ENCODE peak calls at places on chromosomes 1 and 21, in four cellular contexts. J is IMR-90, U is H1, N is neuronal stem cell. Y is an unnamed sample.

GRCh38 chr1:51214615-51215131 is 21.4 kb upstream of the RNF11 start:
- DNase-seq in U (no peak), J (peak), N (no peak), Y (no peak)

GRCh38 chr1:236451796-236452373 is 57.8 kb downstream of the EDARADD start:
- DNase-seq in U (peak), J (no peak), N (no peak), Y (peak)

GRCh38 chr1:178485467-178486098 is 11.2 kb downstream of the CLEC20A start:
- DNase-seq in J (no peak), N (no peak), U (no peak), Y (no peak)

GRCh38 chr1:210437781-210438180 is 109.1 kb downstream of the HHAT start:
- DNase-seq in J (peak), U (no peak), N (no peak), Y (no peak)

GRCh38 chr1:44543064-44543815 is 131.0 kb downstream of the TMEM53 start:
- DNase-seq in U (peak), N (peak), J (no peak), Y (peak)

GRCh38 chr1:212477680-212478466 is 45.2 kb downstream of the NENF start:
- DNase-seq in J (no peak), N (no peak), U (no peak), Y (no peak)

GRCh38 chr1:115906627-115907026 is 65.7 kb upstream of the NHLH2 start:
- DNase-seq in N (no peak), U (no peak), J (no peak), Y (no peak)

GRCh38 chr1:200180821-200181220 is 153.3 kb downstream of the NR5A2 start:
- DNase-seq in U (no peak), J (peak), N (no peak), Y (no peak)

GRCh38 chr1:198529414-198529813 is 11.1 kb downstream of the ATP6V1G3 start:
- DNase-seq in N (no peak), J (peak), U (no peak), Y (no peak)

GRCh38 chr1:111813440-111814304 is 58.0 kb downstream of the DDX20 start:
- DNase-seq in U (no peak), N (no peak), J (no peak), Y (peak)

GRCh38 chr1:81738902-81739301 is 61.8 kb upstream of the ADGRL2 start:
- DNase-seq in N (no peak), U (no peak), J (no peak), Y (no peak)

GRCh38 chr1:12532405-12533315 is 85.3 kb downstream of the DHRS3 start:
- DNase-seq in J (no peak), U (no peak), N (no peak), Y (no peak)

GRCh38 chr1:205250699-205251098 is 23.0 kb downstream of the TMCC2 start:
- DNase-seq in N (no peak), J (no peak), U (no peak), Y (peak)

GRCh38 chr1:156752843-156753486 is 1.5 kb upstream of the HDGF start:
- DNase-seq in N (no peak), U (no peak), J (peak), Y (no peak)

GRCh38 chr1:44775930-44776748 is 799 bp downstream of the RPS8 start:
- DNase-seq in J (no peak), U (no peak), N (no peak), Y (peak)

GRCh38 chr1:61486783-61487505 is 238.0 kb downstream of the TM2D1 start:
- DNase-seq in U (no peak), J (no peak), N (no peak), Y (no peak)

GRCh38 chr1:212699839-212700596 is at the start of gene BATF3:
- DNase-seq in J (no peak), U (no peak), N (no peak), Y (no peak)

GRCh38 chr1:183993132-183993531 is 44.4 kb downstream of the COLGALT2 start:
- DNase-seq in N (no peak), J (no peak), U (no peak), Y (no peak)

GRCh38 chr1:79633456-79633855 is 626.9 kb upstream of the ADGRL4 start:
- DNase-seq in U (no peak), N (no peak), J (peak), Y (peak)

GRCh38 chr21:30839304-30839703 is 9.7 kb upstream of the KRTAP7-1 start:
- DNase-seq in J (no peak), U (peak), N (peak), Y (peak)

DNA sequence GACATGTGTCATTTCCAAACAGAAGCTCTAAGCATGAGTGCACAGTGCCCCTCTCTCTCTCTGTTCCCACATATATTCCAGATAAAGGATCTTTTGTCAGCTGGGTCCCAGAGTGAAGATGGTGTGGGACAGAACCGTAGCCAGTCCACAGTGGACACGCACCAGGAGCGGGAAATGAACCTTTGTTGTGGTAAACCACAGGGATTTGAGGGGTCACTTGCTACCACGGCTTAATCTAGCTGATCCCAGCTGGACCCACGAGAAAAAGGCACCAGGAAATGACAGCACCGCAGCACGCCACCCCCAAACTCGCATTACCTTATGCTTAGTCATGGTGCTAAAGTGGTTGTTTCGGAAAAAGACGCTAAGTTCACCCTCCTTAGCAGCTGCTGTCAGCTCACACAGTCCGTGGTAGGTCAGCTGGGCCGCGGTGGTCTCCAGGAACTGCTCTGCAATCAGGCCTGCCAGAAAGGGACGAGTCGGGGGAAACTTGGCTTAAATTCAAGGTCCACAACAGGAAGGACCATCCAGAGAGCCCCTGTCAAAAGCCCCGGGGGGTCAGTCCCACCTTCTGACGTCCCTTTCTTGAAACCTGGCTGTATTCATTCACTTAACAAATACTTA is 7.5 kb downstream of the MINDY1 start:
- DNase-seq in J (peak), N (no peak), U (no peak), Y (no peak)
- H3K18ac ChIP-seq in J (peak), N (no peak), U (no peak), Y (no peak)

GRCh38 chr1:94970783-94971182 is 43.9 kb upstream of the CNN3 start:
- DNase-seq in U (no peak), J (no peak), N (no peak), Y (peak)
- H4K8ac ChIP-seq in U (no peak), J (peak), N (no peak), Y (no peak)

GRCh38 chr1:15214507-15214906 is 32.5 kb upstream of the FHAD1 start:
- DNase-seq in U (no peak), J (peak), N (peak), Y (no peak)
- H3K18ac ChIP-seq in U (no peak), J (peak), N (peak), Y (no peak)

DNA sequence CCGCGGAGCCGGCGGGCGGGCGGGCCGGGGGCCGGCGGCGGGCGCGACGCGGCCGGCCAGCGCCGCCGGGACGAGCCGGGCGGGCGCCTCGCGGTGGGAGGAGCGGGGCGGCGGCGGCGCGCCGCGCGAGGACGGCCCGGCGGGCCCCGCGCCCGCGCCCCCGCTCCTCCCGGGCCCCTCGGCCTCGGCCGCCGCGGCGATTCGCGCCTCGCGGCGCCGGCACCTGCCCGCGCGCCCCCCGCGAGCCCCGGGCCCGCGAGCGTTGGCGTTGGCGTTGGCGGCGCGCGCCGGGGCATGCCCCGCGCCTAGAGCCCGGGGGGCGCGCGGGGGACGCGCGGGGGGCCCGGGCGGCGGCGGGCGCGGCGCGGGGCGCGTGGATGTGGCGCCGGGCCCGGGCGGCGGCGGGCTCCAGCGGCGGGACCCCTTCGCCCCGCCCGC is at the start of gene SKI:
- DNase-seq in U (no peak), J (no peak), N (no peak), Y (no peak)
- H4K8ac ChIP-seq in U (peak), J (peak), N (no peak), Y (peak)

GRCh38 chr21:36207577-36208320 is 51.1 kb downstream of the DOP1B start:
- DNase-seq in N (no peak), U (no peak), J (peak), Y (peak)
- H3K18ac ChIP-seq in N (no peak), U (no peak), J (no peak), Y (no peak)

Y was measured in mesendoderm.